ENCODE peak calls at places on chromosomes 7 and 10, in six cellular contexts. One of them, this sample, is unnamed.

GRCh38 chr10:122939819-122940543 is 14.0 kb downstream of the C10orf88 start:
- DNase-seq in A549: no peak
- DNase-seq in GM23338: no peak
- DNase-seq in left cardiac atrium: no peak
- DNase-seq in Right ventricle myocardium superior: no peak
- DNase-seq in hepatocyte: no peak
- DNase-seq in this sample: no peak

GRCh38 chr10:32943395-32943794 is 14.6 kb downstream of the ITGB1 start:
- DNase-seq in hepatocyte: no peak
- DNase-seq in left cardiac atrium: no peak
- DNase-seq in GM23338: no peak
- DNase-seq in Right ventricle myocardium superior: no peak
- DNase-seq in A549: no peak
- DNase-seq in this sample: no peak

GRCh38 chr7:68258569-68258968 is 1261.9 kb downstream of the TYW1 start:
- DNase-seq in left cardiac atrium: no peak
- DNase-seq in GM23338: no peak
- DNase-seq in Right ventricle myocardium superior: no peak
- DNase-seq in hepatocyte: no peak
- DNase-seq in A549: no peak
- DNase-seq in this sample: no peak

GRCh38 chr7:158646766-158647474 is 57.7 kb downstream of the NCAPG2 start:
- DNase-seq in A549: no peak
- DNase-seq in GM23338: peak
- DNase-seq in Right ventricle myocardium superior: no peak
- DNase-seq in left cardiac atrium: no peak
- DNase-seq in hepatocyte: no peak
- DNase-seq in this sample: no peak

GRCh38 chr10:14727389-14727918 is 47.2 kb downstream of the FAM107B start:
- DNase-seq in Right ventricle myocardium superior: no peak
- DNase-seq in left cardiac atrium: no peak
- DNase-seq in GM23338: no peak
- DNase-seq in A549: no peak
- DNase-seq in hepatocyte: no peak
- DNase-seq in this sample: no peak

GRCh38 chr10:71347587-71348395 is 28.7 kb downstream of the SLC29A3 start:
- DNase-seq in GM23338: no peak
- DNase-seq in A549: no peak
- DNase-seq in hepatocyte: peak
- DNase-seq in left cardiac atrium: no peak
- DNase-seq in Right ventricle myocardium superior: no peak
- DNase-seq in this sample: no peak

GRCh38 chr10:72311667-72312066 is 37.9 kb downstream of the DDIT4 start:
- DNase-seq in GM23338: no peak
- DNase-seq in A549: no peak
- DNase-seq in hepatocyte: no peak
- DNase-seq in Right ventricle myocardium superior: no peak
- DNase-seq in left cardiac atrium: no peak
- DNase-seq in this sample: no peak

GRCh38 chr7:14590206-14590605 is 312.3 kb downstream of the DGKB start:
- DNase-seq in GM23338: no peak
- DNase-seq in Right ventricle myocardium superior: no peak
- DNase-seq in left cardiac atrium: no peak
- DNase-seq in A549: no peak
- DNase-seq in hepatocyte: no peak
- DNase-seq in this sample: no peak

GRCh38 chr10:80272793-80273522 is 16.5 kb downstream of the MAT1A start:
- DNase-seq in left cardiac atrium: no peak
- DNase-seq in hepatocyte: peak
- DNase-seq in Right ventricle myocardium superior: no peak
- DNase-seq in GM23338: no peak
- DNase-seq in A549: no peak
- DNase-seq in this sample: no peak

GRCh38 chr7:77479536-77480088 is 57.5 kb upstream of the PTPN12 start:
- DNase-seq in hepatocyte: peak
- DNase-seq in GM23338: peak
- DNase-seq in left cardiac atrium: no peak
- DNase-seq in A549: peak
- DNase-seq in Right ventricle myocardium superior: no peak
- DNase-seq in this sample: no peak

This sample was measured in DMS79.